ENCODE peak calls at places on chromosomes 7 and 10, in five cellular contexts. G is GM23248, A is AG09309, Q is progenitor cell of endocrine pancreas, Z is lower lobe of right lung. M is an unnamed sample.

GRCh38 chr10:19918800-19919199 is 102.6 kb downstream of the PLXDC2 start:
- DNase-seq in G (peak; percentile 7), A (no peak), Q (no peak), Z (no peak), M (no peak)

GRCh38 chr10:73937333-73938020 is 26.5 kb downstream of the PLAU start:
- DNase-seq in G (no peak), A (no peak), Q (no peak), Z (no peak), M (no peak)

GRCh38 chr7:100158229-100159098 is at the start of gene TRAPPC14:
- DNase-seq in G (peak; percentile 90), A (no peak), Q (peak; percentile 82), Z (peak; percentile 98), M (peak; percentile 64)

GRCh38 chr7:28078036-28078901 is 102.3 kb downstream of the JAZF1 start:
- DNase-seq in G (peak; percentile 71), A (no peak), Q (no peak), Z (no peak), M (peak; percentile 46)

GRCh38 chr7:33776791-33777190 is 128.5 kb upstream of the BMPER start:
- DNase-seq in G (peak; percentile 80), A (no peak), Q (no peak), Z (no peak), M (no peak)

GRCh38 chr7:124857672-124858235 is 71.9 kb downstream of the POT1 start:
- DNase-seq in G (no peak), A (no peak), Q (no peak), Z (no peak), M (no peak)

GRCh38 chr7:69657331-69657730 is 59.1 kb downstream of the AUTS2 start:
- DNase-seq in G (no peak), A (no peak), Q (no peak), Z (no peak), M (no peak)

GRCh38 chr7:122137291-122138077 is 6.6 kb downstream of the AASS start:
- DNase-seq in G (peak; percentile 27), A (no peak), Q (no peak), Z (no peak), M (peak; percentile 33)

GRCh38 chr7:3272691-3273141 is 28.3 kb upstream of the SDK1 start:
- DNase-seq in G (no peak), A (no peak), Q (no peak), Z (no peak), M (peak; percentile 6)

GRCh38 chr10:124520553-124521428 is 59.2 kb downstream of the LHPP start:
- DNase-seq in G (no peak), A (no peak), Q (no peak), Z (peak; percentile 67), M (no peak)

GRCh38 chr10:52491246-52492000 is 177.3 kb downstream of the DKK1 start:
- DNase-seq in G (peak; percentile 81), A (no peak), Q (no peak), Z (no peak), M (no peak)

GRCh38 chr7:77409005-77409738 is 7.0 kb downstream of the GSAP start:
- DNase-seq in G (peak; percentile 70), A (no peak), Q (no peak), Z (no peak), M (no peak)

GRCh38 chr7:155999631-156000489 is 187.6 kb upstream of the SHH start:
- DNase-seq in G (no peak), A (no peak), Q (no peak), Z (no peak), M (no peak)

GRCh38 chr10:132179551-132180392 is 7.0 kb upstream of the DPYSL4 start:
- DNase-seq in G (no peak), A (no peak), Q (no peak), Z (no peak), M (no peak)

GRCh38 chr10:44619975-44620374 is 235.1 kb upstream of the CXCL12 start:
- DNase-seq in G (peak; percentile 71), A (no peak), Q (no peak), Z (no peak), M (no peak)

GRCh38 chr10:45373003-45373782 is 823 bp upstream of the ALOX5 start:
- DNase-seq in G (no peak), A (no peak), Q (peak; percentile 30), Z (peak; percentile 62), M (no peak)

GRCh38 chr10:75632750-75633462 is 201.5 kb downstream of the LRMDA start:
- DNase-seq in G (peak; percentile 43), A (no peak), Q (no peak), Z (no peak), M (no peak)

GRCh38 chr10:89921422-89921821 is 220.0 kb downstream of the KIF20B start:
- DNase-seq in G (no peak), A (no peak), Q (no peak), Z (no peak), M (no peak)

GRCh38 chr7:138417103-138417695 is 42.9 kb upstream of the TRIM24 start:
- DNase-seq in G (no peak), A (no peak), Q (no peak), Z (no peak), M (no peak)